ENCODE peak calls at places on chromosomes 2 and 18, in nine cellular contexts. One of them, this sample, is unnamed.
A peak's percentile ranks its signal among the peaks of the same experiment; 100 is the strongest.

GRCh38 chr2:177673602-177674595 is 281.3 kb downstream of the AGPS start:
- DNase-seq in B cell: no peak
- DNase-seq in left lung: no peak
- DNase-seq in WERI-Rb-1: peak; percentile 26
- DNase-seq in adrenal gland: no peak
- DNase-seq in astrocyte of the cerebellum: no peak
- DNase-seq in epithelial cell of esophagus: no peak
- DNase-seq in WTC11: no peak
- DNase-seq in pancreas: no peak
- DNase-seq in this sample: no peak

GRCh38 chr2:111117666-111118454 is 2.9 kb upstream of the BCL2L11 start:
- DNase-seq in epithelial cell of esophagus: peak; percentile 93
- DNase-seq in adrenal gland: no peak
- DNase-seq in WERI-Rb-1: no peak
- DNase-seq in WTC11: peak; percentile 23
- DNase-seq in astrocyte of the cerebellum: peak; percentile 62
- DNase-seq in pancreas: peak; percentile 7
- DNase-seq in left lung: peak; percentile 40
- DNase-seq in B cell: peak; percentile 36
- DNase-seq in this sample: no peak

GRCh38 chr2:138095336-138095735 is 131.1 kb downstream of the HNMT start:
- DNase-seq in WERI-Rb-1: no peak
- DNase-seq in WTC11: no peak
- DNase-seq in epithelial cell of esophagus: no peak
- DNase-seq in adrenal gland: no peak
- DNase-seq in left lung: no peak
- DNase-seq in astrocyte of the cerebellum: no peak
- DNase-seq in pancreas: no peak
- DNase-seq in B cell: no peak
- DNase-seq in this sample: no peak

GRCh38 chr2:143282684-143283083 is 153.5 kb downstream of the ARHGAP15 start:
- DNase-seq in WTC11: peak; percentile 69
- DNase-seq in adrenal gland: no peak
- DNase-seq in left lung: no peak
- DNase-seq in astrocyte of the cerebellum: no peak
- DNase-seq in pancreas: no peak
- DNase-seq in WERI-Rb-1: no peak
- DNase-seq in epithelial cell of esophagus: peak; percentile 7
- DNase-seq in B cell: no peak
- DNase-seq in this sample: no peak

GRCh38 chr18:27856839-27857238 is 320.1 kb downstream of the CDH2 start:
- DNase-seq in WERI-Rb-1: no peak
- DNase-seq in WTC11: no peak
- DNase-seq in pancreas: no peak
- DNase-seq in adrenal gland: no peak
- DNase-seq in left lung: no peak
- DNase-seq in astrocyte of the cerebellum: no peak
- DNase-seq in epithelial cell of esophagus: no peak
- DNase-seq in B cell: no peak
- DNase-seq in this sample: no peak

GRCh38 chr2:232473467-232473890 is 14.2 kb downstream of the ECEL1 start:
- DNase-seq in astrocyte of the cerebellum: no peak
- DNase-seq in WTC11: no peak
- DNase-seq in pancreas: no peak
- DNase-seq in B cell: no peak
- DNase-seq in epithelial cell of esophagus: peak; percentile 42
- DNase-seq in WERI-Rb-1: peak; percentile 88
- DNase-seq in adrenal gland: peak; percentile 53
- DNase-seq in left lung: peak; percentile 59
- DNase-seq in this sample: no peak

GRCh38 chr2:179226203-179226960 is 38.2 kb downstream of the SESTD1 start:
- DNase-seq in B cell: no peak
- DNase-seq in WTC11: no peak
- DNase-seq in astrocyte of the cerebellum: no peak
- DNase-seq in pancreas: peak; percentile 34
- DNase-seq in adrenal gland: no peak
- DNase-seq in WERI-Rb-1: no peak
- DNase-seq in epithelial cell of esophagus: no peak
- DNase-seq in left lung: no peak
- DNase-seq in this sample: no peak

GRCh38 chr2:189585357-189585756 is 4.8 kb upstream of the SLC40A1 start:
- DNase-seq in B cell: no peak
- DNase-seq in astrocyte of the cerebellum: no peak
- DNase-seq in left lung: no peak
- DNase-seq in pancreas: no peak
- DNase-seq in WERI-Rb-1: no peak
- DNase-seq in WTC11: no peak
- DNase-seq in adrenal gland: no peak
- DNase-seq in epithelial cell of esophagus: peak; percentile 81
- DNase-seq in this sample: no peak

GRCh38 chr18:29879763-29880162 is 1162.8 kb downstream of the DSC3 start:
- DNase-seq in astrocyte of the cerebellum: no peak
- DNase-seq in epithelial cell of esophagus: no peak
- DNase-seq in B cell: no peak
- DNase-seq in pancreas: no peak
- DNase-seq in left lung: no peak
- DNase-seq in WERI-Rb-1: no peak
- DNase-seq in adrenal gland: no peak
- DNase-seq in WTC11: peak; percentile 23
- DNase-seq in this sample: no peak

GRCh38 chr2:110804915-110805314 is 72.5 kb downstream of the ACOXL start:
- DNase-seq in B cell: peak; percentile 55
- DNase-seq in left lung: no peak
- DNase-seq in pancreas: no peak
- DNase-seq in adrenal gland: no peak
- DNase-seq in epithelial cell of esophagus: no peak
- DNase-seq in WERI-Rb-1: no peak
- DNase-seq in astrocyte of the cerebellum: no peak
- DNase-seq in WTC11: no peak
- DNase-seq in this sample: no peak

GRCh38 chr2:217215877-217216276 is 356.0 kb upstream of the TNP1 start:
- DNase-seq in pancreas: no peak
- DNase-seq in B cell: no peak
- DNase-seq in adrenal gland: no peak
- DNase-seq in left lung: no peak
- DNase-seq in astrocyte of the cerebellum: no peak
- DNase-seq in epithelial cell of esophagus: peak; percentile 47
- DNase-seq in WERI-Rb-1: no peak
- DNase-seq in WTC11: no peak
- DNase-seq in this sample: no peak

GRCh38 chr2:23905155-23905554 is 21.8 kb downstream of the ATAD2B start:
- DNase-seq in astrocyte of the cerebellum: no peak
- DNase-seq in WTC11: no peak
- DNase-seq in epithelial cell of esophagus: peak; percentile 14
- DNase-seq in B cell: no peak
- DNase-seq in left lung: no peak
- DNase-seq in WERI-Rb-1: no peak
- DNase-seq in adrenal gland: no peak
- DNase-seq in pancreas: no peak
- DNase-seq in this sample: no peak

GRCh38 chr2:66305714-66306113 is 129.2 kb upstream of the MEIS1 start:
- DNase-seq in left lung: no peak
- DNase-seq in astrocyte of the cerebellum: peak; percentile 40
- DNase-seq in adrenal gland: peak; percentile 33
- DNase-seq in WERI-Rb-1: no peak
- DNase-seq in pancreas: peak; percentile 64
- DNase-seq in WTC11: no peak
- DNase-seq in B cell: no peak
- DNase-seq in epithelial cell of esophagus: peak; percentile 1
- DNase-seq in this sample: no peak

GRCh38 chr2:238528953-238529781 is 102.4 kb downstream of the ASB1 start:
- DNase-seq in WTC11: no peak
- DNase-seq in WERI-Rb-1: no peak
- DNase-seq in pancreas: no peak
- DNase-seq in B cell: no peak
- DNase-seq in astrocyte of the cerebellum: no peak
- DNase-seq in epithelial cell of esophagus: peak; percentile 69
- DNase-seq in left lung: no peak
- DNase-seq in adrenal gland: no peak
- DNase-seq in this sample: peak; percentile 70
- TF ChIP-seq CTCF in WTC11: no peak
- TF ChIP-seq CTCF in WERI-Rb-1: no peak
- TF ChIP-seq CTCF in pancreas: no peak
- TF ChIP-seq CTCF in B cell: no peak
- TF ChIP-seq CTCF in astrocyte of the cerebellum: peak; percentile 15
- TF ChIP-seq CTCF in epithelial cell of esophagus: peak; percentile 29
- TF ChIP-seq CTCF in left lung: no peak
- TF ChIP-seq CTCF in adrenal gland: no peak
- TF ChIP-seq CTCF in this sample: peak; percentile 17

GRCh38 chr2:10788855-10789254 is 23.7 kb downstream of the PDIA6 start:
- DNase-seq in astrocyte of the cerebellum: no peak
- DNase-seq in epithelial cell of esophagus: no peak
- DNase-seq in left lung: no peak
- DNase-seq in B cell: no peak
- DNase-seq in pancreas: no peak
- DNase-seq in WTC11: no peak
- DNase-seq in adrenal gland: no peak
- DNase-seq in WERI-Rb-1: no peak
- DNase-seq in this sample: no peak

GRCh38 chr2:10786240-10786982 is 26.2 kb downstream of the PDIA6 start:
- DNase-seq in pancreas: no peak
- DNase-seq in epithelial cell of esophagus: no peak
- DNase-seq in adrenal gland: no peak
- DNase-seq in left lung: no peak
- DNase-seq in WERI-Rb-1: no peak
- DNase-seq in astrocyte of the cerebellum: no peak
- DNase-seq in B cell: no peak
- DNase-seq in WTC11: no peak
- DNase-seq in this sample: no peak

GRCh38 chr2:10785260-10785659 is 27.3 kb downstream of the PDIA6 start:
- DNase-seq in B cell: no peak
- DNase-seq in pancreas: no peak
- DNase-seq in WERI-Rb-1: no peak
- DNase-seq in WTC11: no peak
- DNase-seq in epithelial cell of esophagus: no peak
- DNase-seq in adrenal gland: no peak
- DNase-seq in astrocyte of the cerebellum: no peak
- DNase-seq in left lung: no peak
- DNase-seq in this sample: no peak

GRCh38 chr2:10784719-10785118 is 27.9 kb downstream of the PDIA6 start:
- DNase-seq in WTC11: no peak
- DNase-seq in epithelial cell of esophagus: no peak
- DNase-seq in astrocyte of the cerebellum: no peak
- DNase-seq in left lung: no peak
- DNase-seq in adrenal gland: no peak
- DNase-seq in pancreas: no peak
- DNase-seq in B cell: no peak
- DNase-seq in WERI-Rb-1: no peak
- DNase-seq in this sample: no peak

DNA sequence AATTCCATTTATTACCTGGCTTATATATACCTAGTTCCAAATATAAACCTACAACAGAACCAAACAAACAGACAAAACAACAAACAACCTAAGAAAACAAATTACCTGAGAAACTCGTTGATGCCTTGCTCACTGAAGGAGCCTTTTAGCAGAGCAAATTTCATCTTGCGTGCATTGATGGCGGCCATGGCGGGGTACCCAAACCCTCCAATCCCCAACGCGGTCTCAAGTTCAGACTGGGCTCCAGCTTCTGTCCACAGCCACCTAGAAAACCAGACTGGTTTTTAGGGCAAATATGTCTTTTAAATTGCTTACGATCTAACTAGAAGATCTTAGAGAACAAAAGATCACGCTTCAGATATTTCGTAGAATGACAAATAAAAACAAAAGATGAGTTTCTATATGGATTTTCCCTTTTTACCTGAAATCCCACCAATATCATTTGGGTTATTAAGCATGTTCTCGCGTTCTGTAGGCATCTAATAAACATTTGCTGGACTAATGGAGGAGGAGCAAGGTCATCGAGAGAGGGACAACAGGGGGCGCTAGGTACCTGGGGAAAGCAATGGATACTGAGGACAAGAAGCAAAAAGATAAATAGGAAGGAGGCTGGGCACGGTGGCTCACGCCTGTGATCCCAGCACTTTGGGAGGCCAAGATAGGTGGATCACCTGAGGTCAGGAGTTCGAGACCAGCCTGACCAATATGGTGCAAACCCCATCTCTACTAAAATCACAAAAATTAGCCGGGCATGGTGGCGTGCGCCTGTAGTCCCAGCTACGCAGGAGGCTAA is 25.2 kb downstream of the PDIA6 start:
- DNase-seq in pancreas: no peak
- DNase-seq in WTC11: peak; percentile 72
- DNase-seq in left lung: no peak
- DNase-seq in adrenal gland: no peak
- DNase-seq in B cell: no peak
- DNase-seq in WERI-Rb-1: peak; percentile 71
- DNase-seq in astrocyte of the cerebellum: no peak
- DNase-seq in epithelial cell of esophagus: peak; percentile 35
- DNase-seq in this sample: no peak
- TF ChIP-seq CTCF in pancreas: no peak
- TF ChIP-seq CTCF in WTC11: no peak
- TF ChIP-seq CTCF in left lung: no peak
- TF ChIP-seq CTCF in adrenal gland: no peak
- TF ChIP-seq CTCF in B cell: peak; percentile 34
- TF ChIP-seq CTCF in WERI-Rb-1: peak; percentile 65
- TF ChIP-seq CTCF in astrocyte of the cerebellum: peak; percentile 30
- TF ChIP-seq CTCF in epithelial cell of esophagus: peak; percentile 16
- TF ChIP-seq CTCF in this sample: peak; percentile 14

DNA sequence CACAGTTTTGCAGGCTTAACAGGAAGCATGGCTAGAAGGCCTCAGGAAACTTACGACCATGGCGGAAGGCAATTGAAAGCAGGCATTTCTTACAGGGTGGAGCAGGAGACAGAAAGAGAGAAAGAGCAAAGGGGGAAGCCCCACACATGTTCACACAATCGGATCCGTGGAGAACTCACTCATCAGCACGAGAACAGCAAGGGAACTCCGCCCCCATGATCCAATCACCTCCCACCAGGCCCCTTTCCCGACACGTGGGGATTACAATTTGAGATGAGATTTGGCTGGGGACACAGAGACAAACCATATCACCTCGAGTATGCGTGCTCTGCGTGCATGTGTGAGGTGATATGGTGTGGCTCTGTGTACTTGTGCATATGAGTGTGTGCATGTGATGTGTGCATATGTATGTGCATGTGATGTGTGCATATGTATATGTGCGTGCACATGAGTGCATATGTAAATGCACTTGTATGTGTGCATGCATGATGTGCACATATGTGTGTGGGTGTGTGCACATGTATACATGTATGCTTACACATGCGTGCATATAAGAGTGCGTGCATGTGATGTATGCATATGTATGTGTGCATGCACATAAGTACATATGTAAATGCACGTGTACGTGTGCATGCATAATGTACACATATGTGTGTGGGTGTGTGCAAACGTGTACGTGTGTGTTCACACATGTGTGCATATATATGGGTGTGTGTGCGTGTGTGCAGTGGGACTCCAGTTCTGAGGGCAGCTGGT is 108.7 kb upstream of the HDAC4 start:
- DNase-seq in adrenal gland: no peak
- DNase-seq in pancreas: no peak
- DNase-seq in WERI-Rb-1: no peak
- DNase-seq in epithelial cell of esophagus: no peak
- DNase-seq in B cell: no peak
- DNase-seq in WTC11: no peak
- DNase-seq in left lung: no peak
- DNase-seq in astrocyte of the cerebellum: no peak
- DNase-seq in this sample: no peak
- TF ChIP-seq CTCF in adrenal gland: no peak
- TF ChIP-seq CTCF in pancreas: no peak
- TF ChIP-seq CTCF in WERI-Rb-1: no peak
- TF ChIP-seq CTCF in epithelial cell of esophagus: no peak
- TF ChIP-seq CTCF in B cell: no peak
- TF ChIP-seq CTCF in WTC11: no peak
- TF ChIP-seq CTCF in left lung: no peak
- TF ChIP-seq CTCF in astrocyte of the cerebellum: no peak
- TF ChIP-seq CTCF in this sample: no peak

GRCh38 chr2:63300835-63301234 is 250.2 kb downstream of the OTX1 start:
- DNase-seq in left lung: no peak
- DNase-seq in WERI-Rb-1: no peak
- DNase-seq in adrenal gland: no peak
- DNase-seq in WTC11: no peak
- DNase-seq in pancreas: no peak
- DNase-seq in B cell: no peak
- DNase-seq in epithelial cell of esophagus: no peak
- DNase-seq in astrocyte of the cerebellum: no peak
- DNase-seq in this sample: no peak
- TF ChIP-seq CTCF in left lung: no peak
- TF ChIP-seq CTCF in WERI-Rb-1: peak; percentile 26
- TF ChIP-seq CTCF in adrenal gland: no peak
- TF ChIP-seq CTCF in WTC11: peak; percentile 13
- TF ChIP-seq CTCF in pancreas: no peak
- TF ChIP-seq CTCF in B cell: no peak
- TF ChIP-seq CTCF in epithelial cell of esophagus: peak; percentile 16
- TF ChIP-seq CTCF in astrocyte of the cerebellum: no peak
- TF ChIP-seq CTCF in this sample: no peak

This sample was measured in AG09319.